ENCODE peak calls at places on chromosomes 12 and 14, in five cellular contexts. L is IMR-90, M is HCT116, T is Peyer's patch, V is psoas muscle. S is an unnamed sample. For H3K36me3, the result is how much of the 10 kb centered on the place peaks cover.

GRCh38 chr12:82474798-82475184 is 116.5 kb downstream of the METTL25 start:
- DNase-seq in L (peak), M (no peak), T (no peak), V (no peak), S (no peak)

GRCh38 chr14:22887260-22887989 is 4.4 kb downstream of the REM2 start:
- DNase-seq in L (peak), M (peak), T (peak), V (no peak), S (peak)

GRCh38 chr12:102052192-102053061 is 9.4 kb downstream of the WASHC3 start:
- DNase-seq in L (no peak), M (no peak), T (peak), V (no peak), S (peak)

GRCh38 chr12:42109031-42109430 is 35.6 kb downstream of the GXYLT1 start:
- DNase-seq in L (no peak), M (no peak), T (no peak), V (no peak), S (no peak)

GRCh38 chr14:34359423-34360120 is 102.5 kb downstream of the SPTSSA start:
- DNase-seq in L (no peak), M (no peak), T (no peak), V (no peak), S (no peak)

GRCh38 chr12:104108755-104109445 is 29.1 kb downstream of the NFYB start:
- DNase-seq in L (peak), M (peak), T (peak), V (peak), S (peak)

GRCh38 chr14:49879683-49880204 is 13.1 kb upstream of the ARF6 start:
- DNase-seq in L (peak), M (peak), T (peak), V (no peak), S (peak)

GRCh38 chr12:132491349-132491663 is 1.4 kb downstream of the FBRSL1 start:
- DNase-seq in L (no peak), M (no peak), T (no peak), V (no peak), S (no peak)

GRCh38 chr12:44490181-44490580 is 385.9 kb downstream of the NELL2 start:
- DNase-seq in L (no peak), M (no peak), T (no peak), V (no peak), S (no peak)

GRCh38 chr12:49335118-49335954 is 1.7 kb downstream of the C1QL4 start:
- DNase-seq in L (no peak), M (no peak), T (no peak), V (no peak), S (no peak)

GRCh38 chr12:57135487-57135886 is 7.2 kb downstream of the LRP1 start:
- DNase-seq in L (peak), M (no peak), T (no peak), V (peak), S (no peak)

GRCh38 chr12:42963993-42964392 is 374.4 kb upstream of the PRICKLE1 start:
- DNase-seq in L (no peak), M (no peak), T (no peak), V (no peak), S (no peak)

GRCh38 chr12:113179023-113179422 is 6.3 kb downstream of the DDX54 start:
- DNase-seq in L (no peak), M (no peak), T (no peak), V (no peak), S (no peak)

GRCh38 chr14:65332141-65332871 is 80.2 kb upstream of the FUT8 start:
- DNase-seq in L (no peak), M (no peak), T (no peak), V (no peak), S (peak)

GRCh38 chr12:111211910-111212757 is 156.8 kb downstream of the PHETA1 start:
- DNase-seq in L (no peak), M (no peak), T (no peak), V (no peak), S (no peak)

GRCh38 chr12:47067176-47067575 is 12.2 kb upstream of the PCED1B start:
- DNase-seq in L (no peak), M (no peak), T (no peak), V (no peak), S (no peak)

GRCh38 chr12:12267801-12268200 is 957 bp upstream of the LRP6 start:
- DNase-seq in L (no peak), M (no peak), T (no peak), V (no peak), S (no peak)

GRCh38 chr14:102805454-102805891 is 28.2 kb downstream of the TRAF3 start:
- DNase-seq in L (peak), M (peak), T (no peak), V (no peak), S (no peak)

GRCh38 chr14:66140213-66140918 is 345.8 kb upstream of the CCDC196 start:
- DNase-seq in L (no peak), M (no peak), T (no peak), V (no peak), S (peak)

GRCh38 chr14:100448376-100448775 is 125.2 kb downstream of the SLC25A47 start:
- DNase-seq in L (no peak), M (no peak), T (no peak), V (no peak), S (no peak)

GRCh38 chr12:124381454-124382207 is 86.7 kb downstream of the RFLNA start:
- DNase-seq in L (peak), M (no peak), T (peak), V (peak), S (no peak)

GRCh38 chr12:76863005-76863670 is 15.7 kb downstream of the CSRP2 start:
- DNase-seq in L (peak), M (no peak), T (no peak), V (no peak), S (no peak)

GRCh38 chr12:52010692-52011601 is 4.2 kb downstream of the TAMALIN start:
- DNase-seq in L (no peak), M (no peak), T (no peak), V (peak), S (no peak)

GRCh38 chr12:121801601-121802484 is 2.0 kb upstream of the SETD1B start:
- DNase-seq in L (peak), M (no peak), T (no peak), V (no peak), S (no peak)

GRCh38 chr12:94147991-94148840 is at the start of gene PLXNC1:
- DNase-seq in L (peak), M (no peak), T (peak), V (peak), S (peak)

GRCh38 chr14:75025082-75025481 is 22.4 kb downstream of the EIF2B2 start:
- DNase-seq in L (peak), M (no peak), T (no peak), V (no peak), S (no peak)

GRCh38 chr12:12903642-12904609 is 12.6 kb downstream of the GPRC5A start:
- DNase-seq in L (no peak), M (peak), T (no peak), V (no peak), S (no peak)

GRCh38 chr12:89884365-89884915 is 175.8 kb upstream of the ATP2B1 start:
- DNase-seq in L (peak), M (no peak), T (no peak), V (no peak), S (no peak)

GRCh38 chr12:48525332-48525731 is at the start of gene OR8S1:
- DNase-seq in L (no peak), M (no peak), T (no peak), V (no peak), S (no peak)

GRCh38 chr12:110647669-110648068 is 33.7 kb downstream of the TCTN1 start:
- DNase-seq in L (no peak), M (no peak), T (no peak), V (no peak), S (no peak)

GRCh38 chr12:100927825-100928224 is 133.2 kb downstream of the ANO4 start:
- DNase-seq in L (peak), M (peak), T (no peak), V (no peak), S (no peak)

GRCh38 chr12:109863961-109864712 is 16.2 kb downstream of the GLTP start:
- DNase-seq in L (peak), M (no peak), T (no peak), V (no peak), S (no peak)

GRCh38 chr14:37594238-37594915 is 672 bp downstream of the FOXA1 start:
- DNase-seq in L (peak), M (peak), T (peak), V (no peak), S (no peak)

GRCh38 chr14:46048127-46048526 is 603.5 kb downstream of the RPL10L start:
- DNase-seq in L (peak), M (peak), T (no peak), V (no peak), S (no peak)

GRCh38 chr14:51004801-51005526 is 60.7 kb upstream of the PYGL start:
- DNase-seq in L (peak), M (no peak), T (no peak), V (no peak), S (no peak)

GRCh38 chr12:31832740-31833540 is 104.1 kb upstream of the AMN1 start:
- DNase-seq in L (no peak), M (no peak), T (no peak), V (no peak), S (peak)

DNA sequence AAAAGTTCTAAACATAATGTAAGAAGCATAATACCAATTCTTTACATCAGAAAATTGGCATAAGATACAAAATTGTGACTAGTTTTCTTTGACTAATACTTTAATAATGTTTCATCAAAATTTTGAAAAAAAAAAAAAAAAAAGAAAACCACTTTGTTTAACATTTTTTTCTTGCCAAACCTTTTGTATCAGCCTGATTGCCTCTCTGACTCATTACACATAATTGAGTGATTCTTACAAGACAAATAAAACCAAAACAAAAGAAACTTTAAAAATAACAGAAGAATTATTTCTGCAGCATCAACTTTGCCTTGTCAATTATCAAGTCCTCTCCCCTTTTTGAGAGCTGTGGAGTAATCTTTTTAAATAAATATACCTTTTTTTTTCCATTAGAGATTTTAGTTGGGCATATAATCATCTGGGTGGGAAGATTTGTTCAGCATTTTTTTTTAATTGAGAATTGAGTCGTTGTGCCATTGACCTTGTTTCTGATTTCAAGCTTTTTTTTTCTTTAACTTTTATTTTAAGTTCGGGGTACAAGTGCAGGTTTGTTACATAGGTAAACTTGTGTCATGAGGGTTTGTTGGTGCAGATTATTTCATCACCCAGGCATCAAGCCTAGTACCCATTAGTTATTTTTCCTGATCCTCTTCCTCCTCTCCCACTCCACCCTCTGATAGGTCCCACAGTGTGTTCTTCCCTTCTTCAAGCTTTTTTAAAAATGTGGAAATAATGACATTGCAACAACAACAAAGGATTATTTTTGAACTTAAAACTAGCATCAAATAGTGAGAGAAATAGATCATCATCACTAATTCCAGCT is 45.8 kb upstream of the HMGA2 start:
- DNase-seq in L (peak), M (no peak), T (no peak), V (no peak), S (no peak)
- H3K36me3 ChIP-seq in L (under half), M (under half), T (under half), V (under half), S (under half)

GRCh38 chr14:68893566-68893965 is 85.5 kb downstream of the ACTN1 start:
- DNase-seq in L (no peak), M (no peak), T (peak), V (peak), S (no peak)

GRCh38 chr14:68894123-68894522 is 85.0 kb downstream of the ACTN1 start:
- DNase-seq in L (peak), M (no peak), T (peak), V (peak), S (no peak)

GRCh38 chr14:68894802-68895201 is 84.3 kb downstream of the ACTN1 start:
- DNase-seq in L (peak), M (no peak), T (no peak), V (no peak), S (no peak)

GRCh38 chr14:68891851-68892660 is 87.0 kb downstream of the ACTN1 start:
- DNase-seq in L (peak), M (no peak), T (peak), V (peak), S (no peak)

GRCh38 chr14:68892961-68893360 is 86.1 kb downstream of the ACTN1 start:
- DNase-seq in L (no peak), M (no peak), T (peak), V (peak), S (no peak)
- H3K36me3 ChIP-seq in L (half or more), M (under half), T (under half), V (under half), S (under half)

GRCh38 chr12:130788515-130788914 is 50.5 kb downstream of the STX2 start:
- DNase-seq in L (no peak), M (no peak), T (no peak), V (no peak), S (no peak)
- H3K36me3 ChIP-seq in L (under half), M (under half), T (under half), V (under half), S (under half)

DNA sequence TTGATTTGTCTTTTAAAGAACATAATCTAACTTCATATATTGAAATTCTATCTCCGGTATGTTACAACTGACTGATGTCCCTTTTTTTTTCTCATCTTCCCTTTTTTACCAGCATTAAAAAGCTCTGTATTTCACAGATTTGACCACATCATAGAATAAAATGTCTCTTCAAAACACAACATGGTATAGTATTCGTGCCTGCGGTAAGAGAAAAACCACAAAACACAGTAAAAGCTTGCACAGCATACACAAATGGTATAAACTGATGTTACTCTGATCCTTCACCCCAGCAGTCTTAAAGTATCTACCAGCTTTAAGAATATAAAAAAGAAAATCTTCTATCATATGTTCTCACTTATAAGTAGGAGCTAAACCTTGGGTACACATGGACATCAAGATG is 83.4 kb downstream of the HECTD1 start:
- DNase-seq in L (no peak), M (no peak), T (no peak), V (no peak), S (no peak)
- H3K36me3 ChIP-seq in L (under half), M (under half), T (under half), V (under half), S (under half)

GRCh38 chr14:97554597-97554996 is 757.4 kb downstream of the VRK1 start:
- DNase-seq in L (no peak), M (no peak), T (no peak), V (no peak), S (no peak)
- H3K36me3 ChIP-seq in L (under half), M (under half), T (under half), V (under half), S (under half)

GRCh38 chr12:45731376-45731775 is 1.9 kb downstream of the ARID2 start:
- DNase-seq in L (no peak), M (no peak), T (no peak), V (no peak), S (no peak)

GRCh38 chr12:45730116-45730841 is 773 bp downstream of the ARID2 start:
- DNase-seq in L (peak), M (no peak), T (peak), V (peak), S (peak)

GRCh38 chr12:45730842-45731336 is 1.4 kb downstream of the ARID2 start:
- DNase-seq in L (peak), M (no peak), T (no peak), V (no peak), S (no peak)

GRCh38 chr12:45732250-45732649 is 2.7 kb downstream of the ARID2 start:
- DNase-seq in L (peak), M (no peak), T (no peak), V (no peak), S (no peak)

GRCh38 chr12:45732936-45733335 is 3.4 kb downstream of the ARID2 start:
- DNase-seq in L (no peak), M (no peak), T (no peak), V (no peak), S (no peak)
- H3K36me3 ChIP-seq in L (under half), M (under half), T (under half), V (under half), S (under half)

GRCh38 chr12:6396031-6396430 is 12.1 kb downstream of the LTBR start:
- DNase-seq in L (peak), M (no peak), T (no peak), V (no peak), S (no peak)

GRCh38 chr12:6392499-6392898 is 8.5 kb downstream of the LTBR start:
- DNase-seq in L (no peak), M (no peak), T (peak), V (no peak), S (no peak)

GRCh38 chr12:6391013-6391412 is 7.1 kb downstream of the LTBR start:
- DNase-seq in L (no peak), M (no peak), T (no peak), V (no peak), S (no peak)

GRCh38 chr12:6393109-6393508 is 9.1 kb downstream of the LTBR start:
- DNase-seq in L (no peak), M (no peak), T (no peak), V (no peak), S (no peak)

GRCh38 chr12:6394398-6394797 is 10.4 kb downstream of the LTBR start:
- DNase-seq in L (no peak), M (no peak), T (no peak), V (no peak), S (no peak)
- H3K36me3 ChIP-seq in L (under half), M (under half), T (under half), V (under half), S (under half)

GRCh38 chr12:1993871-1994371 is 10.3 kb downstream of the DCP1B start:
- DNase-seq in L (peak), M (no peak), T (no peak), V (no peak), S (no peak)
- H3K36me3 ChIP-seq in L (under half), M (under half), T (under half), V (under half), S (under half)

GRCh38 chr14:54848910-54849309 is 53.7 kb downstream of the GCH1 start:
- DNase-seq in L (no peak), M (no peak), T (no peak), V (no peak), S (no peak)

GRCh38 chr14:54840336-54840735 is 62.3 kb downstream of the GCH1 start:
- DNase-seq in L (no peak), M (no peak), T (no peak), V (no peak), S (no peak)

GRCh38 chr14:54844479-54844878 is 58.1 kb downstream of the GCH1 start:
- DNase-seq in L (no peak), M (no peak), T (no peak), V (no peak), S (no peak)

GRCh38 chr14:54840798-54841197 is 61.8 kb downstream of the GCH1 start:
- DNase-seq in L (no peak), M (no peak), T (no peak), V (no peak), S (no peak)

GRCh38 chr14:54845616-54846015 is 57.0 kb downstream of the GCH1 start:
- DNase-seq in L (no peak), M (no peak), T (no peak), V (no peak), S (no peak)
- H3K36me3 ChIP-seq in L (under half), M (under half), T (under half), V (under half), S (under half)

S was measured in GM06990.